ENCODE peak calls at places on chromosomes 13 and 19, in eight cellular contexts. E is mesothelial cell of epicardium; Z is nephron progenitor cell; R is AG09319; C is heart right ventricle; F is mammary epithelial cell; S is CD4-positive, alpha-beta T cell; X is endodermal cell. H is an unnamed sample.

GRCh38 chr13:113996081-113996911 is 22.4 kb upstream of the C13orf46 start:
- DNase-seq in F (no peak), R (no peak), S (no peak), X (no peak), Z (no peak), C (peak; percentile 13), E (peak; percentile 9), H (no peak)

GRCh38 chr19:35249848-35250711 is 1.3 kb downstream of the LSR start:
- DNase-seq in E (no peak), Z (no peak), X (peak; percentile 38), F (no peak), C (no peak), R (no peak), S (no peak), H (no peak)

GRCh38 chr19:10290876-10291553 is 1.3 kb downstream of the ICAM5 start:
- DNase-seq in R (no peak), X (peak; percentile 82), F (peak; percentile 50), S (peak; percentile 35), C (peak; percentile 64), Z (peak; percentile 54), E (no peak), H (peak; percentile 69)

GRCh38 chr13:38657191-38657590 is 29.7 kb upstream of the FREM2 start:
- DNase-seq in F (peak; percentile 39), Z (no peak), R (no peak), E (no peak), C (no peak), S (no peak), X (no peak), H (no peak)

GRCh38 chr19:42079276-42079669 is 3.3 kb downstream of the ZNF574 start:
- DNase-seq in S (no peak), F (no peak), C (no peak), X (no peak), Z (no peak), E (no peak), R (no peak), H (no peak)

GRCh38 chr13:105774739-105775460 is 760.6 kb downstream of the EFNB2 start:
- DNase-seq in Z (no peak), R (no peak), E (no peak), S (no peak), F (no peak), C (no peak), X (peak; percentile 55), H (no peak)

GRCh38 chr19:18697680-18698079 is 14.2 kb downstream of the CRTC1 start:
- DNase-seq in F (no peak), X (no peak), Z (no peak), E (no peak), R (no peak), S (no peak), C (no peak), H (no peak)

GRCh38 chr13:113849981-113850721 is 13.7 kb downstream of the GAS6 start:
- DNase-seq in Z (no peak), C (no peak), X (peak; percentile 23), R (no peak), E (peak; percentile 4), F (no peak), S (no peak), H (no peak)

GRCh38 chr19:6113616-6114188 is 3.4 kb upstream of the RFX2 start:
- DNase-seq in F (no peak), Z (no peak), X (no peak), E (no peak), C (no peak), R (no peak), S (no peak), H (no peak)

GRCh38 chr13:113448885-113449692 is 4.2 kb downstream of the ADPRHL1 start:
- DNase-seq in F (no peak), C (no peak), R (no peak), X (peak; percentile 43), Z (no peak), E (no peak), S (no peak), H (no peak)

GRCh38 chr19:14672043-14672872 is 2.4 kb downstream of the ADGRE3 start:
- DNase-seq in Z (no peak), E (no peak), X (no peak), R (no peak), S (no peak), C (no peak), F (no peak), H (no peak)

GRCh38 chr13:97460004-97460756 is 26.2 kb downstream of the RAP2A start:
- DNase-seq in X (no peak), S (no peak), Z (no peak), C (no peak), E (no peak), R (no peak), F (no peak), H (no peak)

GRCh38 chr19:45354443-45354842 is 13.9 kb downstream of the KLC3 start:
- DNase-seq in Z (no peak), E (no peak), F (no peak), S (no peak), X (no peak), R (no peak), C (no peak), H (peak; percentile 11)

GRCh38 chr13:45219938-45220375 is 19.1 kb upstream of the KCTD4 start:
- DNase-seq in S (no peak), R (no peak), E (no peak), C (no peak), Z (no peak), F (peak; percentile 98), X (no peak), H (no peak)

DNA sequence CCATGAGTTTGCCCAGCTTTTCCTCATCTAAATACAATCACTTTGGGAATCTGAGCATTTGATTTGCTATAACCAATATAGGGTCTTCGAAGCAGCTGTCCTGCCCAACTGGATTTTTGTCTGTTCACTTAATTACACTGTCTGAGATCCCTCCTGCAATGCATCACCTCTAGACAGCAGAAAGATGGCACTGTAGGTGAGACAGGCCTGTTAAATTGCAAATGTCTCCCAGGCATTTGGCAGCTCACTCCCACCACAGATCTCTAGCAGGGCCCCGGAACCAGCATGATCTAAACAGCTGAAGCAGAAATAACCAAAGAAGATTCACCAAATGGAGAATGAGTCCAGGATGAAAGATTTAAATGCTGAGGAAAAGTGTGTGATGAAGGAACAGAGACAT is 41.9 kb upstream of the SERPINE3 start:
- DNase-seq in E (no peak), Z (no peak), S (no peak), F (no peak), X (peak; percentile 59), C (no peak), R (no peak), H (no peak)
- TF ChIP-seq CTCF in E (no peak), Z (no peak), S (no peak), F (no peak), X (peak; percentile 37), C (no peak), R (no peak), H (no peak)

GRCh38 chr13:52868190-52868589 is 19.8 kb upstream of the PCDH8 start:
- DNase-seq in X (no peak), R (no peak), S (no peak), F (no peak), Z (no peak), E (no peak), C (no peak), H (no peak)
- TF ChIP-seq CTCF in X (no peak), R (no peak), S (no peak), F (no peak), Z (no peak), E (no peak), C (no peak), H (no peak)

DNA sequence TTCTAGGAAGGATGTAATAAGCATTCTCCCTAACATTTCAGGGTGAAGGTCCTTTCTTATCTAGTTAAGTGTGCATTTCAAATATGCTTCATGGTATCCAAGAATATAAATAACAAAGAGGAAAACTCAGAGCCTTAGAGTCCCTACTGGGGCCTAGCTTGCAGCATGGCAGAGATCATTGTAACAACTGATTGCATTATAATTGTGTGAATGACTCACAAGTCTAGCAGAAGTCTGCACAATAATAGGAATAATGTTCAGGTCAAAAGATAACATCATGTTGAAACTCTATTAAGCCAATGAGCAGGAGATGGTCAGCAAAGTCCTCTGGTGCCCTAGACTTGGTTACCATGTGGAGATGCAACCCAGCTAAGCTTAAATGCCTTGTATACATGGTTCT is 3.4 kb downstream of the POSTN start:
- DNase-seq in C (no peak), F (peak; percentile 45), X (no peak), E (no peak), R (no peak), Z (no peak), S (no peak), H (no peak)
- TF ChIP-seq CTCF in C (no peak), F (no peak), X (no peak), E (no peak), R (no peak), Z (no peak), S (no peak), H (no peak)

GRCh38 chr13:34779171-34779570 is 162.9 kb upstream of the NBEA start:
- DNase-seq in S (no peak), R (no peak), Z (no peak), X (no peak), C (no peak), E (no peak), F (no peak), H (no peak)
- TF ChIP-seq CTCF in S (no peak), R (no peak), Z (no peak), X (peak; percentile 44), C (no peak), E (no peak), F (no peak), H (peak; percentile 25)

GRCh38 chr13:33542309-33543088 is 256.9 kb upstream of the STARD13 start:
- DNase-seq in R (peak; percentile 99), C (peak; percentile 99), F (peak; percentile 98), E (peak; percentile 97), S (peak; percentile 98), X (peak; percentile 99), Z (peak; percentile 97), H (peak; percentile 41)
- TF ChIP-seq CTCF in R (peak; percentile 77), C (peak; percentile 92), F (peak; percentile 62), E (peak; percentile 75), S (peak; percentile 84), X (peak; percentile 86), Z (peak; percentile 77), H (peak; percentile 77)

GRCh38 chr19:48103922-48104321 is 6.7 kb downstream of the PLA2G4C start:
- DNase-seq in Z (no peak), F (no peak), X (no peak), E (no peak), C (no peak), R (no peak), S (no peak), H (no peak)

GRCh38 chr19:48102870-48103751 is 7.5 kb downstream of the PLA2G4C start:
- DNase-seq in F (peak; percentile 66), X (peak; percentile 85), R (no peak), E (no peak), S (peak; percentile 18), Z (peak; percentile 51), C (no peak), H (peak; percentile 68)
- TF ChIP-seq CTCF in F (peak; percentile 74), X (peak; percentile 86), R (peak; percentile 68), E (peak; percentile 76), S (peak; percentile 61), Z (peak; percentile 68), C (peak; percentile 67), H (peak; percentile 74)

H was measured in D721Med.